ENCODE peak calls at places on chromosomes 7 and 10, in four cellular contexts. Q, Y, L and U are unnamed samples.

GRCh38 chr7:150945171-150945852 is 32.8 kb downstream of the KCNH2 start:
- DNase-seq in L (no peak), Q (no peak), Y (no peak), U (no peak)

GRCh38 chr10:91694170-91694794 is 61.4 kb upstream of the PPP1R3C start:
- DNase-seq in Q (peak), Y (peak), L (peak), U (peak)

GRCh38 chr7:137943132-137943551 is 58.7 kb downstream of the CREB3L2 start:
- DNase-seq in Q (no peak), L (peak), Y (peak), U (peak)

GRCh38 chr10:110512461-110513187 is 14.9 kb downstream of the DUSP5 start:
- DNase-seq in Y (peak), L (no peak), Q (peak), U (peak)

GRCh38 chr10:102352066-102352715 is 43.3 kb upstream of the NFKB2 start:
- DNase-seq in Y (peak), Q (peak), L (peak), U (peak)

GRCh38 chr7:117837841-117838240 is 35.4 kb downstream of the CTTNBP2 start:
- DNase-seq in Q (no peak), L (no peak), Y (no peak), U (no peak)

GRCh38 chr7:139620676-139621344 is 97.3 kb downstream of the CLEC2L start:
- DNase-seq in L (peak), Y (peak), Q (peak), U (peak)

GRCh38 chr10:133199992-133200611 is 29.9 kb upstream of the UTF1 start:
- DNase-seq in L (no peak), Y (peak), Q (no peak), U (no peak)

GRCh38 chr7:30682131-30683083 is at the start of gene CRHR2:
- DNase-seq in L (no peak), Y (peak), Q (no peak), U (no peak)

GRCh38 chr10:88528791-88529190 is 54.3 kb downstream of the RNLS start:
- DNase-seq in Q (no peak), L (no peak), Y (no peak), U (no peak)

GRCh38 chr10:60490013-60490412 is 100.3 kb upstream of the ANK3 start:
- DNase-seq in L (no peak), Q (no peak), Y (no peak), U (peak)

GRCh38 chr7:151727579-151728285 is 149.2 kb downstream of the PRKAG2 start:
- DNase-seq in Y (peak), Q (peak), L (no peak), U (peak)

GRCh38 chr7:104126411-104126841 is 81.4 kb downstream of the ORC5 start:
- DNase-seq in L (no peak), Q (no peak), Y (no peak), U (no peak)

GRCh38 chr7:107660381-107661080 is at the start of gene SLC26A4:
- DNase-seq in Y (no peak), L (no peak), Q (no peak), U (no peak)

GRCh38 chr7:157869793-157870192 is 533.0 kb downstream of the DNAJB6 start:
- DNase-seq in Y (no peak), L (no peak), Q (no peak), U (no peak)

GRCh38 chr7:157873181-157873580 is 536.4 kb downstream of the DNAJB6 start:
- DNase-seq in L (no peak), Y (no peak), Q (no peak), U (no peak)

GRCh38 chr7:157870644-157871290 is 534.0 kb downstream of the DNAJB6 start:
- DNase-seq in Q (no peak), Y (no peak), L (no peak), U (no peak)

GRCh38 chr7:157872447-157872846 is 535.6 kb downstream of the DNAJB6 start:
- DNase-seq in L (no peak), Q (no peak), Y (no peak), U (no peak)

GRCh38 chr7:157871681-157872080 is 534.9 kb downstream of the DNAJB6 start:
- DNase-seq in Y (no peak), Q (no peak), L (no peak), U (no peak)
- TF ChIP-seq MAZ in Y (no peak), Q (no peak), L (no peak), U (no peak)

GRCh38 chr7:157821959-157822687 is 485.3 kb downstream of the DNAJB6 start:
- DNase-seq in L (no peak), Y (no peak), Q (no peak), U (no peak)

GRCh38 chr7:157824819-157825121 is 488.0 kb downstream of the DNAJB6 start:
- DNase-seq in L (no peak), Y (no peak), Q (no peak), U (no peak)

GRCh38 chr7:157824011-157824818 is 487.4 kb downstream of the DNAJB6 start:
- DNase-seq in Q (no peak), Y (no peak), L (no peak), U (no peak)

GRCh38 chr7:157820796-157821195 is 484.0 kb downstream of the DNAJB6 start:
- DNase-seq in Q (no peak), Y (no peak), L (no peak), U (no peak)

DNA sequence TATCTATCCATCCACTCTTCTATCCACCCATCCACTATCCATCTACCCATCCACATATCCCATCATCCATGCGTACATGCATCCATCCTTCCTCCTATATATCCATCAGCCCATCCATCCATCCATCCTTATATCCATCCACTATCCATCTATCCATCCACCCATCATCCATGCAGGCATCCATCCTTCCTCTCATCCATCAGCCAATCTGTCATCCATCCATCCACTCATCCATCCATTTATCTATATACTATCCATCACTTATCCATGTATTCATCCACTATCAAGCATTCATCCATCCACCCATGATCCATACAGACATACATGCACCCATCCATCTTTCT is 485.9 kb downstream of the DNAJB6 start:
- DNase-seq in Q (no peak), Y (no peak), L (no peak), U (no peak)
- TF ChIP-seq POLR2A in Q (no peak), Y (no peak), L (no peak), U (no peak)

GRCh38 chr7:131443496-131443895 is 112.9 kb downstream of the PODXL start:
- DNase-seq in Q (no peak), L (no peak), Y (no peak), U (no peak)
- TF ChIP-seq MAZ in Q (no peak), L (no peak), Y (no peak), U (no peak)

GRCh38 chr7:16732828-16733227 is 20.7 kb upstream of the TSPAN13 start:
- DNase-seq in Y (no peak), L (no peak), Q (no peak), U (no peak)
- TF ChIP-seq POLR2A in Y (no peak), L (no peak), Q (no peak), U (no peak)

DNA sequence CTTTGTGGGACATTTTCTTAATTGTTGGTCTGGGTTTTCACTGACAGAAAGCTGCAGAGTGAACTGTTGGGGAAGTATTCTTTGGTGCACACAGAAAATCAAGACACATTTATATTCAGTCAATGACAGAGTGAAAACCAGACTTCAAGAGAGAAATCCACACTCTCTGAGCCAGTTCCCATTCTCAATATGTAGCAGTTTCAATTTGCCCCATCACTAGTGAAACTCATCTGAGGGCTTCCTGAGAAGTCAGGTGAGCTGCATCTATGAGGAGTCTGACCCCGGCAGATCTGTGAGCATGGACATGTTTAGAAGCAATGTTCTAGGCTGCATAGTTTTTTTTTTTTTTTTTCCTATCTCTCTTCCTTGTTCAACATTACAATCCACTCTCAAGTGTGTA is 163.7 kb upstream of the AHR start:
- DNase-seq in L (no peak), Q (no peak), Y (no peak), U (no peak)
- TF ChIP-seq MAZ in L (no peak), Q (no peak), Y (no peak), U (no peak)

GRCh38 chr7:97133166-97133565 is 15.7 kb downstream of the SDHAF3 start:
- DNase-seq in Y (no peak), L (no peak), Q (no peak), U (no peak)

GRCh38 chr7:97126483-97127171 is 9.1 kb downstream of the SDHAF3 start:
- DNase-seq in L (no peak), Q (no peak), Y (peak), U (peak)

GRCh38 chr7:97130417-97131139 is 13.1 kb downstream of the SDHAF3 start:
- DNase-seq in Q (no peak), L (no peak), Y (peak), U (no peak)

DNA sequence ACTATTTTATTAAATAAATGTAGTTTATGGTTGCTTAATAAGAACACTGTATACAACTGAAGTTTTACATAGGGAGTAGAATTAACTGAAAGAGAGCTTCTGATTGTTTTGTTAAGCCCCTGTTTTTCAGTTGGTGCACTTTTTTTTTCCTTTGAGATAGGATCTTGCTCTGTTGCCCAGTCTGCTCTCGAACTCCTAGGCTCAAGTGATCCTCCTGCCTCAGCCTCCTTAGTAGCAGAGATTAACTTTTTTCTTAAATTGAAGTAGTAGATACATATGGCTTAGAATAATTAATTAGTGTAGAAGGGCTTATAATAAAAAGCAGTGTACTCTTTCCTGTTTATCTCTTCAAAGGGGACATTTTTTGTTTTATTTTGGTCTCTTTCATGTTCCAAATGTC is 11.2 kb downstream of the SDHAF3 start:
- DNase-seq in Y (no peak), L (no peak), Q (no peak), U (no peak)
- TF ChIP-seq POLR2A in Y (no peak), L (no peak), Q (no peak), U (no peak)

GRCh38 chr7:43392638-43393037 is 190.3 kb upstream of the STK17A start:
- DNase-seq in Q (no peak), L (no peak), Y (no peak), U (no peak)

GRCh38 chr7:43394441-43395130 is 188.3 kb upstream of the STK17A start:
- DNase-seq in L (no peak), Y (peak), Q (no peak), U (no peak)

GRCh38 chr7:43391518-43391917 is 191.4 kb upstream of the STK17A start:
- DNase-seq in Q (no peak), Y (no peak), L (no peak), U (no peak)

GRCh38 chr7:43385856-43386255 is 197.1 kb upstream of the STK17A start:
- DNase-seq in L (no peak), Y (no peak), Q (no peak), U (peak)

DNA sequence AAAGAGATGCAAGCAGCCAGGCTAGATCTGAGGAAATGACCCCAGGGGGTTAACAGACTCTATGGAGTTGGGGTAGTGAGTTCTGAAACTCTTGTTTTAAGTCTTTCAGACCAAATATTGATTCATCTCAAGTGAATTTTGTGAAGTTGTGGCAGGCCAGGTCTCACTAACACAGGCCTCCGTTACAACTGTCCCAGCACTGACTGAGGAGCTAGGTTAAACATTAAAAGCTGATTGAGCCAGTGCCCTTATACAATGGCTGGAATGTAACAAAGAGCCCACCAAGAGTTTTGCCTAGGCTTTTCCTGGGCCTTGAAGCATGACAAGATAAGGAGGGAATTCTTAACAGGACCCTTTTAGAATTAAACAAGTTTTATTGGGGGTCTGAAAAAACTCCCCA is 192.3 kb upstream of the STK17A start:
- DNase-seq in Y (no peak), Q (no peak), L (peak), U (no peak)
- TF ChIP-seq MAZ in Y (no peak), Q (no peak), L (no peak), U (no peak)

GRCh38 chr7:100895956-100896742 is 461 bp upstream of the ACHE start:
- DNase-seq in Q (peak), Y (peak), L (no peak), U (no peak)
- TF ChIP-seq POLR2A in Q (no peak), Y (peak), L (no peak), U (no peak)